ENCODE peak calls at places on chromosomes 13 and 19, in eight cellular contexts. H is cardiac muscle cell; F is RWPE1; V is CD4-positive, alpha-beta T cell; X is suprapubic skin; P is OCI-LY7; R is coronary artery; S is psoas muscle. Q is an unnamed sample.
A peak's percentile ranks its signal among the peaks of the same experiment; 100 is the strongest.

GRCh38 chr19:14479985-14480694 is 5.0 kb upstream of the PTGER1 start:
- DNase-seq in H (peak; percentile 64), F (no peak), V (peak; percentile 66), X (no peak), P (peak; percentile 65), R (no peak), S (peak; percentile 35), Q (peak; percentile 8)

GRCh38 chr13:111347438-111347837 is 27.0 kb downstream of the TEX29 start:
- DNase-seq in H (no peak), F (no peak), V (no peak), X (no peak), P (no peak), R (no peak), S (no peak), Q (no peak)

GRCh38 chr13:106700007-106700950 is 132.3 kb upstream of the ARGLU1 start:
- DNase-seq in H (peak; percentile 3), F (no peak), V (no peak), X (no peak), P (no peak), R (no peak), S (no peak), Q (no peak)

GRCh38 chr13:113886561-113887112 is 22.8 kb upstream of the GAS6 start:
- DNase-seq in H (no peak), F (no peak), V (no peak), X (no peak), P (no peak), R (peak; percentile 53), S (no peak), Q (no peak)

GRCh38 chr19:21221653-21222052 is 79.8 kb downstream of the ZNF431 start:
- DNase-seq in H (no peak), F (no peak), V (no peak), X (no peak), P (no peak), R (no peak), S (no peak), Q (no peak)

GRCh38 chr13:39016789-39017188 is 21.1 kb downstream of the PROSER1 start:
- DNase-seq in H (peak; percentile 21), F (peak; percentile 33), V (no peak), X (no peak), P (peak; percentile 34), R (no peak), S (no peak), Q (no peak)

GRCh38 chr19:15252398-15253018 is 20.3 kb upstream of the EPHX3 start:
- DNase-seq in H (no peak), F (no peak), V (no peak), X (no peak), P (no peak), R (peak; percentile 89), S (no peak), Q (peak; percentile 71)

GRCh38 chr13:64688893-64689677 is 2541.1 kb downstream of the PCDH9 start:
- DNase-seq in H (no peak), F (peak; percentile 16), V (no peak), X (no peak), P (no peak), R (no peak), S (no peak), Q (no peak)

GRCh38 chr19:17318966-17319365 is 9.6 kb downstream of the DDA1 start:
- DNase-seq in H (no peak), F (no peak), V (no peak), X (no peak), P (no peak), R (no peak), S (no peak), Q (no peak)

GRCh38 chr13:95624020-95624419 is 20.5 kb downstream of the DZIP1 start:
- DNase-seq in H (peak; percentile 71), F (peak; percentile 42), V (no peak), X (no peak), P (peak; percentile 38), R (no peak), S (no peak), Q (no peak)

GRCh38 chr13:33312150-33312908 is 26.8 kb upstream of the STARD13 start:
- DNase-seq in H (no peak), F (peak; percentile 21), V (no peak), X (no peak), P (no peak), R (no peak), S (no peak), Q (no peak)

GRCh38 chr19:13868663-13869062 is 8.3 kb upstream of the NANOS3 start:
- DNase-seq in H (no peak), F (no peak), V (no peak), X (no peak), P (no peak), R (no peak), S (no peak), Q (no peak)

GRCh38 chr19:55552620-55553019 is 7.3 kb upstream of the SBK3 start:
- DNase-seq in H (no peak), F (no peak), V (no peak), X (no peak), P (no peak), R (no peak), S (no peak), Q (no peak)

GRCh38 chr13:27425151-27425917 is 915 bp downstream of the GTF3A start:
- DNase-seq in H (no peak), F (no peak), V (no peak), X (no peak), P (peak; percentile 22), R (no peak), S (no peak), Q (no peak)

GRCh38 chr19:28516415-28516872 is 696.5 kb downstream of the UQCRFS1 start:
- DNase-seq in H (no peak), F (no peak), V (no peak), X (no peak), P (no peak), R (no peak), S (no peak), Q (no peak)

GRCh38 chr19:4585556-4585955 is 26.1 kb upstream of the SEMA6B start:
- DNase-seq in H (no peak), F (no peak), V (no peak), X (no peak), P (no peak), R (no peak), S (no peak), Q (no peak)

DNA sequence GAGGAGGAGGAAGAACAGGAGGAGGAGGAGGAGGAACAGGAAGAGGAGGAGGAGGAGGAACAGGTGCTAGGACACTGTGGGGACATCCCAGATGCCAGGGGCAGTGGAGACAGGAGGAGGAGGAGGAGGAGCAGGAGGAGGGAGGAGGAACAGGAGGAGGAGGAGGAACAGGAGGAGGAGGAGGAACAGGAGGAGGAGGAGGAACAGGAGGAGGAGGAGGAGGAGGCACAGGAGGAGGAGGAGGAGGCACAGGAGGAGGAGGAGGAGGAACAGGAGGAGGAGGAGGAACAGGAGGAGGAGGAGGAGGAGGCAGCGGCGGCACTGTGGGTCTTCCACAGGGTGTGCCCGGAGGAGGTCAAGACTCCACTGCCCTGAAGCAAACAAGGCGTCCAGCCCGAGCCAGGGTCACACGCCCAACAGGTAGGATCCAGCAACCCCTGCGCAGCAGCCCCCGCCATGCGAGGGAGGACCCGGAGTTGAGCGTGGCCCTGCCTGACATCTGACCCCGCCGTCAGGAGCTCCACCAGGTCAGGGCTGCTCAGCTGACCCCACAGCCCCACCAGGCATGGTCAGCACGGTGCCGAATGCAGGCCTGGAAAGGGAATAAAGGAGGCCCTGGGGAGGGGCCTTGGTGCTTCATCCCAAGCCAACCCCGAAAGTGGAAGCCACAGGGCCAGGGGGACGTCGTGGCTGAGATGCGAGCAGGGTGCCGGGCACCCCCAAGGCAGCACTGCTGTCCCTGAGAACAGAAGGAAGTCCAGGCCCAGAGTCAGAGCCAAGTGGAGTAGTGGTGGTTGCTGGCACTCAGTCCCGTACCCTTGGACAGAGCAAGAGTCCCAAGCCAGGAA is 9.2 kb downstream of the SBNO2 start:
- DNase-seq in H (no peak), F (no peak), V (no peak), X (peak; percentile 77), P (no peak), R (no peak), S (peak; percentile 31), Q (no peak)
- H3K27ac ChIP-seq in H (no peak overlapping the region), F (peak overlapping the region; percentile 58), V (no peak overlapping the region), X (peak overlapping the region; percentile 64), P (no peak overlapping the region), R (no peak overlapping the region), S (peak overlapping the region; percentile 61), Q (no peak overlapping the region)

DNA sequence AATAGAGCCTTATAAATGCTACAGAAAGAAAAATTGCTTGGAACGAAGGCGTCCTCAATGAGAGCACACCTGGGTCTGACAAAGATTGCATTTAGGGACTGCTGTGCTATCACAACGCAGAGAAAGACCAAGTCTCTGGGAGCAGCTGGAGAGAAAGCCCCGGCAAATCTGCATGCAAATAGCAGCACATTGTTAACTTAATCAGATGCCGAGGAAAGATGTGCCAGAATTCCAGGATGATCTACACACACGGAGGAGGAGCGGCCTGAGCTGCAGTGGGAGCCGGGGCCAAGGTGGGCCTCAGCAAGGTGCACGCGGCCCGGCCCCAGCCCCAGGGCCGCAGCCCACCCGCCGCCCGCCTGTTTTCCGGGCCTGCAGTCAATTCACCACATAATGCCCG is 1.4 kb downstream of the ZNF536 start:
- DNase-seq in H (no peak), F (no peak), V (no peak), X (peak; percentile 41), P (no peak), R (no peak), S (no peak), Q (no peak)
- H3K27ac ChIP-seq in H (no peak overlapping the region), F (no peak overlapping the region), V (no peak overlapping the region), X (no peak overlapping the region), P (no peak overlapping the region), R (no peak overlapping the region), S (no peak overlapping the region), Q (peak overlapping the region; percentile 95)

DNA sequence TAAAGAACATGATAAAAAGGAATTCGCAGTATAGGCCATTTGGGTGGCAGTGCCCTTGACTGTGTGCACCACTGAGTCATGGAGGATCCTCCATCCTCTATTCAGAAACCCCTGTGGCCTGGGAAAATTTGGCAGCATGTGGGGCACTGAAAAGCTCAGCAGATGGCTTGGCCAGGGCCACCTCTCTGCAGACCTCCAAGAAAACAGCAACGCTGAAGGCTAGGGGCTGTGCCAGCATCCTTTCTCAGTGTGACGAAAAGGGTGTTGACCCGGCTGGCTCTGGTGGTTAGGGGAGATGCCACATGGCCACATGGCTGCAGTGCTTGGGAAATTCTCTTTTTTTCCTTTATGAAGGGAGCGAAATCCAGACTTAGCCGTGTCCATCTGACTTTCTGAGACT is 178.1 kb downstream of the KCTD12 start:
- DNase-seq in H (no peak), F (no peak), V (no peak), X (no peak), P (no peak), R (no peak), S (no peak), Q (peak; percentile 4)
- H3K27ac ChIP-seq in H (no peak overlapping the region), F (no peak overlapping the region), V (no peak overlapping the region), X (no peak overlapping the region), P (no peak overlapping the region), R (no peak overlapping the region), S (no peak overlapping the region), Q (no peak overlapping the region)

DNA sequence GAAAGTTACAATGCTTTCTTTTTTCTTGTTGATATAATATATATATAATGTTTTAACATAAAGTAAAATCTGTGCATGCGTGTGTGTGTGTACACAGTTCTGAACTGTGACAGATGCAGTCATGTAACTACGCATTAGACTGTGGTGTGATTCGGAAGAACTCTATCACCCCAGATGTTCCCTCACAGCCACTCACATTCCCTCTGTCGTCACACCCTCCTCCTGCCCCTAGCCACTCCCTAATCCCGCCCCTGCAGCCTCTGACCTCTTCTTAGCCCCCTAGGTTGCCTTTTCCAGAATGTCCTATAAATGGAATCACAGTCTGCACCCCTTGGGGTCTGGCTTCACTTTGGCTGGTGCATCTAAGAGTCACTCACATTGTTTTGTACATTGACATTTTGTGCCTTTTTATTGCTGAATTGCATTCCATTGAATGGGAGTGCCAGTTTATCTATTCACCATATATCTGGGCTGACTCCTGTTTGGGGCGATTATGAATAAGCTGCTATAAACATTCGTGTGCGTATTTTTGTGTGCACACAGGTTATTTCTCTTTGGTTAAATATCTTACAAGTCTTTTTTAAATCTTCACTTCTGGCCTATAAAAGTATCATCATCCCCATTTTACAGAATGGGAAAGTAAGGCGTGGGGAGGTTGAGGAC is 20.4 kb downstream of the DHRS12 start:
- DNase-seq in H (no peak), F (no peak), V (no peak), X (no peak), P (no peak), R (no peak), S (no peak), Q (no peak)
- H3K27ac ChIP-seq in H (no peak overlapping the region), F (no peak overlapping the region), V (no peak overlapping the region), X (no peak overlapping the region), P (no peak overlapping the region), R (no peak overlapping the region), S (no peak overlapping the region), Q (no peak overlapping the region)